ENCODE peak calls at places on chromosome 1, in ten cellular contexts. X is endothelial cell, A is fibroblast of lung, Z is nephron progenitor cell, C is upper lobe of right lung, F is left ventricle myocardium inferior, K is heart left ventricle, P is thoracic aorta, J is AG10803, W is heart right ventricle. I is an unnamed sample.

GRCh38 chr1:185559684-185560310 is 174.4 kb upstream of the HMCN1 start:
- DNase-seq in X (peak; percentile 25), A (peak; percentile 52), Z (no peak), C (peak; percentile 66), F (peak; percentile 28), K (peak; percentile 33), P (no peak), J (peak; percentile 59), W (no peak), I (peak; percentile 38)

GRCh38 chr1:119784127-119784781 is 15.5 kb upstream of the HMGCS2 start:
- DNase-seq in X (no peak), A (peak; percentile 20), Z (no peak), C (peak; percentile 90), F (peak; percentile 61), K (no peak), P (no peak), J (peak; percentile 65), W (peak; percentile 59), I (no peak)

GRCh38 chr1:44158871-44159270 is 17.4 kb upstream of the KLF18 start:
- DNase-seq in X (no peak), A (no peak), Z (no peak), C (no peak), F (no peak), K (no peak), P (no peak), J (no peak), W (no peak), I (no peak)

GRCh38 chr1:167666416-167666815 is 36.4 kb downstream of the RCSD1 start:
- DNase-seq in X (no peak), A (peak; percentile 50), Z (no peak), C (no peak), F (no peak), K (peak; percentile 76), P (no peak), J (peak; percentile 92), W (no peak), I (peak; percentile 16)

GRCh38 chr1:100536031-100536430 is 1.9 kb upstream of the GPR88 start:
- DNase-seq in X (no peak), A (no peak), Z (no peak), C (no peak), F (no peak), K (no peak), P (no peak), J (no peak), W (no peak), I (no peak)

GRCh38 chr1:225899044-225899925 is 10.3 kb upstream of the LEFTY1 start:
- DNase-seq in X (no peak), A (no peak), Z (no peak), C (no peak), F (no peak), K (no peak), P (no peak), J (no peak), W (no peak), I (no peak)

GRCh38 chr1:247448107-247448778 is 9.7 kb downstream of the OR2B11 start:
- DNase-seq in X (peak; percentile 69), A (peak; percentile 59), Z (peak; percentile 39), C (peak; percentile 86), F (peak; percentile 66), K (peak; percentile 30), P (no peak), J (peak; percentile 55), W (peak; percentile 71), I (peak; percentile 23)

GRCh38 chr1:156162430-156163037 is 9.1 kb downstream of the SEMA4A start:
- DNase-seq in X (no peak), A (peak; percentile 46), Z (no peak), C (peak; percentile 79), F (peak; percentile 41), K (no peak), P (no peak), J (no peak), W (peak; percentile 50), I (no peak)

GRCh38 chr1:50491142-50491541 is 67.9 kb upstream of the DMRTA2 start:
- DNase-seq in X (no peak), A (no peak), Z (no peak), C (no peak), F (no peak), K (no peak), P (no peak), J (no peak), W (no peak), I (no peak)

GRCh38 chr1:39886757-39887231 is 3.5 kb upstream of the TRIT1 start:
- DNase-seq in X (no peak), A (no peak), Z (no peak), C (no peak), F (no peak), K (no peak), P (no peak), J (peak; percentile 25), W (no peak), I (peak; percentile 47)

GRCh38 chr1:201745023-201745422 is 83.9 kb upstream of the IPO9 start:
- DNase-seq in X (no peak), A (peak; percentile 82), Z (no peak), C (no peak), F (no peak), K (no peak), P (no peak), J (peak; percentile 79), W (no peak), I (peak; percentile 47)

GRCh38 chr1:86068126-86068805 is 88.3 kb downstream of the COL24A1 start:
- DNase-seq in X (no peak), A (peak; percentile 60), Z (no peak), C (no peak), F (no peak), K (no peak), P (no peak), J (peak; percentile 55), W (no peak), I (no peak)

GRCh38 chr1:91500756-91501526 is at the start of gene CDC7:
- DNase-seq in X (peak; percentile 95), A (peak; percentile 85), Z (peak; percentile 95), C (peak; percentile 96), F (peak; percentile 93), K (peak; percentile 91), P (peak; percentile 58), J (peak; percentile 86), W (peak; percentile 92), I (peak; percentile 78)
- TF ChIP-seq CTCF in X (peak; percentile 81), A (peak; percentile 40), Z (peak; percentile 63), C (peak; percentile 47), F (peak; percentile 57), K (peak; percentile 32), P (peak; percentile 45), J (peak; percentile 40), W (peak; percentile 52), I (peak; percentile 74)

DNA sequence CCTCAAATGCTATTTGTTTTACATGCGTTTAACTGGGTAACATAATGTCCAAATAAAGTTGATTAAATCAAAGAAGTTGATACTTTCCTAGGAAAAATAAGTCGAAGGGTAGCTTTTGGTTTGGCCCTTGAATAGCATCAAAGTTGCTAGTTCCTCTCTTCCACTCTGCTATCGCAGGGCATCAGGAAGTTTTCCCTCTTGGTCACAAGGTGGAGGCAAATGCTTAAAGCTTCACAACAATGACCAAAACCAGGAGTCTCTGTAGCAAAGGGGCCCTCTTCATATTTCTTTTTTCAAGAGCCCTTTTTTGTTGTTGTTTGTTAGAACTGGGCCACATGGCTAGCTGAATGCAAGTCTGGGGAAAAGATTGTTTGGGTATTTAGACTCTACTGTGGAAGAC is 668.4 kb downstream of the KCNT2 start:
- DNase-seq in X (no peak), A (no peak), Z (no peak), C (no peak), F (no peak), K (no peak), P (no peak), J (no peak), W (no peak), I (no peak)
- TF ChIP-seq CTCF in X (no peak), A (no peak), Z (no peak), C (no peak), F (peak; percentile 44), K (no peak), P (no peak), J (no peak), W (peak; percentile 24), I (no peak)

GRCh38 chr1:191993549-191993948 is 164.7 kb upstream of the RGS18 start:
- DNase-seq in X (no peak), A (no peak), Z (no peak), C (no peak), F (no peak), K (no peak), P (no peak), J (no peak), W (no peak), I (peak; percentile 33)
- TF ChIP-seq CTCF in X (no peak), A (no peak), Z (no peak), C (no peak), F (peak; percentile 47), K (no peak), P (no peak), J (no peak), W (peak; percentile 20), I (peak; percentile 25)

GRCh38 chr1:58950897-58951296 is 167.1 kb upstream of the JUN start:
- DNase-seq in X (no peak), A (no peak), Z (no peak), C (no peak), F (no peak), K (no peak), P (no peak), J (no peak), W (no peak), I (no peak)
- TF ChIP-seq CTCF in X (no peak), A (no peak), Z (no peak), C (no peak), F (no peak), K (no peak), P (no peak), J (no peak), W (no peak), I (no peak)

I was measured in HFFc6.